ENCODE peak calls at places on chromosomes 1 and 21, in eight cellular contexts. L, J, V, D, Y, O, H and Z are unnamed samples.

GRCh38 chr21:41768371-41769042 is 1.7 kb upstream of the RIPK4 start:
- DNase-seq in Y (peak; percentile 91), L (no peak), D (no peak), O (no peak), J (no peak), H (peak; percentile 84), V (peak; percentile 78), Z (peak; percentile 20)

GRCh38 chr1:43545686-43546387 is 15.2 kb downstream of the PTPRF start:
- DNase-seq in D (peak; percentile 59), Y (peak; percentile 98), V (peak; percentile 95), J (peak; percentile 54), L (peak; percentile 53), O (peak; percentile 55), H (peak; percentile 96), Z (peak; percentile 93)

GRCh38 chr21:36429672-36430546 is 44.7 kb downstream of the CHAF1B start:
- DNase-seq in V (peak; percentile 84), L (peak; percentile 71), Y (peak; percentile 67), O (peak; percentile 82), H (peak; percentile 43), D (peak; percentile 95), J (peak; percentile 80), Z (peak; percentile 39)

GRCh38 chr1:216731562-216731961 is 8.3 kb upstream of the ESRRG start:
- DNase-seq in H (no peak), D (no peak), V (no peak), J (no peak), L (no peak), O (no peak), Y (no peak), Z (no peak)

GRCh38 chr1:29684141-29684540 is 447.8 kb downstream of the PTPRU start:
- DNase-seq in H (no peak), J (no peak), L (no peak), O (no peak), V (no peak), D (no peak), Y (no peak), Z (no peak)

GRCh38 chr1:22861764-22862440 is 110.8 kb downstream of the LACTBL1 start:
- DNase-seq in O (peak; percentile 38), D (peak; percentile 30), L (peak; percentile 41), Y (peak; percentile 55), J (no peak), H (peak; percentile 22), V (no peak), Z (no peak)

GRCh38 chr1:174998569-174999215 is 1.1 kb upstream of the CACYBP start:
- DNase-seq in O (peak; percentile 25), Y (peak; percentile 64), V (peak; percentile 40), J (peak; percentile 41), D (peak; percentile 77), H (peak; percentile 40), L (peak; percentile 56), Z (peak; percentile 77)

GRCh38 chr1:185676969-185677368 is 57.2 kb upstream of the HMCN1 start:
- DNase-seq in L (no peak), D (no peak), V (no peak), J (no peak), H (no peak), Y (no peak), O (no peak), Z (no peak)

GRCh38 chr1:16114527-16115467 is 41.1 kb downstream of the EPHA2 start:
- DNase-seq in Y (no peak), H (no peak), O (no peak), V (no peak), J (peak; percentile 7), L (no peak), D (no peak), Z (no peak)

DNA sequence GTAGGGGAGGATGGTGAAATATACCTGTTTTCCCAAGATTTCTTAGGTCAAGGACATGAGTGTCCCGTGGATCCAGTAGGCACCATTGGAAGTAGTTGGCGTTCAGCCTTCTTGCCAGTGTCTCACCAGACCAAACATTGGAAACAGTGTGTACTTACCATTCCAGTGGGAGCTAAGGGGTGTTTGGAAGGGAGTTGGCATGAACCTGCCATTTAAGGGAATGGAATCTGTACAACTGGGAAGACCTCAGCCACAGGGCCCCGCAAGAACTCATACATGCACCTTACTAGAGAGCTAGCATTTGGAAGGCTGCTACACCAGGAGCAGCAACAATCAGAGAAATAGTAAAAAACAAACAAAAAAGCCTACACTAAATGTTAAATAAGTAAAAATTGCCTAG is 12.7 kb downstream of the ATP5PF start:
- DNase-seq in O (no peak), L (no peak), V (no peak), H (no peak), Y (no peak), D (no peak), J (no peak), Z (no peak)
- TF ChIP-seq POLR2A in O (no peak), L (no peak), V (no peak), H (no peak), Y (no peak), D (no peak), J (no peak), Z (no peak)

GRCh38 chr1:172917972-172918371 is 132.8 kb downstream of the TNFSF18 start:
- DNase-seq in L (no peak), O (no peak), H (no peak), J (no peak), D (peak; percentile 80), V (no peak), Y (no peak), Z (no peak)
- H3K4me3 ChIP-seq in L (no peak overlapping the region), O (no peak overlapping the region), H (no peak overlapping the region), J (no peak overlapping the region), D (no peak overlapping the region), V (no peak overlapping the region), Y (no peak overlapping the region), Z (no peak overlapping the region)

GRCh38 chr1:89125571-89126233 is at the start of gene GBP2:
- DNase-seq in Y (no peak), J (no peak), L (peak; percentile 34), O (no peak), D (peak; percentile 10), H (no peak), V (no peak), Z (peak; percentile 55)
- TF ChIP-seq POLR2A in Y (peak; percentile 18), J (peak; percentile 44), L (peak; percentile 78), O (peak; percentile 92), D (no peak), H (peak; percentile 61), V (no peak), Z (peak; percentile 75)

DNA sequence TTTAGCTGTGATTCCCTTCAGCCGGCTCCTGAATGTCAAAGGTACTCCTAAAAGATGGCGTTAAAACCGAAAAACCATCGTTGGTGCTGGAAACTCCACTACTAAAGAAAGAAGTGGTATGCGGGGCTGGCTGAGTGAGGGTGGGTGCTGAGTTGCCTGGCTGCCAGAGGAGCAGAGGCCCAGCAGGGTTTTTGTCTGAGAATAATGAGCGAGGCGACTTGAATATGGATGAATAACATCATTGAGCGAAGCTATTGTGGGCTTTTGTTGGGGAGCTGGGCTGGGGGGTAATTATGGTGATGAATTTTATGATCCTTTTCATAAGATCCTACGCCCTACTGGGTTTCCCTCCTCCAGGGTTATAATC is 1.9 kb downstream of the PDPN start:
- DNase-seq in L (no peak), H (no peak), V (no peak), O (no peak), J (no peak), Y (no peak), D (no peak), Z (no peak)
- H3K4me3 ChIP-seq in L (peak overlapping the region; percentile 62), H (no peak overlapping the region), V (peak overlapping the region; percentile 53), O (no peak overlapping the region), J (no peak overlapping the region), Y (no peak overlapping the region), D (no peak overlapping the region), Z (no peak overlapping the region)

DNA sequence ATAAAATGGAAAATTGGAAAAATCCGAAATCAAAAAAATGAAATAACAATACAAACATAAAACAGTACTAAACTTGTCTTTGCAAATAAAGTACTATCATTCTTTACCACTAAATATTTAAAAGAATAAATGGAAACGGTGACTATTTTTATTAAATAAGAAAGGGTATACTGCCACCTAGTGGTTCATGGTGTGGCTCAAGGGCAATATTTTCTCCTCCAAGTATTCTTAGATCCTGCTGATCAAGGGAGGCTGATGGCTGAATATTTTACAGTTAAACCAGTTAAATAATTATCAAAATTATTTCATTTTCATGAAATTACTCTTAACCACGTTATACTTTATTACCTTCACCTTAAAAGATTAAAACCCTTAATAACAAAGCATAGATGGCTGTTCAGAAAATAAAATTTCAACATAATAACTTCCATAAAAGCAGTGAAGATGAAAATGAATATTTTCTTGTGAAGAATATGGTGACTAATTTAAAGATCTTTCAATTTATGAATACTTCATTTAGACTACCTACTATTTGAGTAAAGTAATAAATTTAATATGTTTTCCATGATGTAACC is 1793.9 kb downstream of the NCAM2 start:
- DNase-seq in D (peak; percentile 0), L (peak; percentile 34), O (no peak), J (no peak), Y (peak; percentile 30), H (no peak), V (no peak), Z (no peak)
- TF ChIP-seq POLR2A in D (no peak), L (no peak), O (no peak), J (no peak), Y (no peak), H (no peak), V (no peak), Z (no peak)

GRCh38 chr1:61080408-61081134 is 1.8 kb upstream of the NFIA start:
- DNase-seq in V (no peak), H (no peak), Y (no peak), L (no peak), J (no peak), O (no peak), D (no peak), Z (no peak)
- H3K4me3 ChIP-seq in V (peak overlapping the region; percentile 9), H (peak overlapping the region; percentile 13), Y (no peak overlapping the region), L (peak overlapping the region; percentile 95), J (peak overlapping the region; percentile 80), O (no peak overlapping the region), D (peak overlapping the region; percentile 91), Z (no peak overlapping the region)

GRCh38 chr1:8867878-8868567 is 10.5 kb downstream of the ENO1 start:
- DNase-seq in V (no peak), H (no peak), L (no peak), D (no peak), Y (no peak), J (no peak), O (no peak), Z (no peak)
- TF ChIP-seq POLR2A in V (no peak), H (no peak), L (no peak), D (no peak), Y (no peak), J (no peak), O (no peak), Z (no peak)

DNA sequence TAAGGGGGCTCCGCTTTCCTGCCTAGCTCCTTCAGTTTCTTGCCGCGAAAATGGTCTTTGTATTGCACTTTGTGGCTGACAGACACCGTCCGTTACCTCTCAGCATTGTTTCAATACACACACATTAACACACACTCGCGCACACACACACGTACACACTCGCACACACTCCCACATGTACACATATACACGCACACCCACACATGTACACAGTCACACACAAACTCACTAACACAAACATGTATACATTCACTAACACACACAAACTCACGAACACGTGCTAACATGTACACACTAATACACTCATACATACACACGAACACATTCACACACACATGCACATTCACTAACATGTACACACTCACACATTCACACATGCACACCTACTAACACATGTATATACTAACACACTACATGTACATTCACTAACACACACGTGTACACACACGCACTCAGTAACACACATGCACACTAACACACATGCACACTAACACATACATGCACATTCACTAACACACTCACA is 48.9 kb downstream of the PSMG1 start:
- DNase-seq in D (no peak), L (no peak), V (no peak), J (no peak), H (no peak), Y (no peak), O (no peak), Z (no peak)
- H3K4me3 ChIP-seq in D (no peak overlapping the region), L (no peak overlapping the region), V (no peak overlapping the region), J (no peak overlapping the region), H (no peak overlapping the region), Y (no peak overlapping the region), O (no peak overlapping the region), Z (no peak overlapping the region)